ENCODE peak calls at places on chromosome 17, in eight cellular contexts. One of them, this sample, is unnamed. For H3K4me1, the result is how much of the 10 kb centered on the place peaks cover.

GRCh38 chr17:27664606-27664965 is 33.6 kb downstream of the LGALS9 start:
- DNase-seq in Panc1: no peak
- DNase-seq in heart right ventricle: no peak
- DNase-seq in HepG2: no peak
- DNase-seq in lower lobe of right lung: no peak
- DNase-seq in A549: no peak
- DNase-seq in lung: no peak
- DNase-seq in mesenchymal stem cell: no peak
- DNase-seq in this sample: no peak

GRCh38 chr17:82105882-82106696 is 8.1 kb upstream of the FASN start:
- DNase-seq in Panc1: no peak
- DNase-seq in heart right ventricle: peak
- DNase-seq in HepG2: peak
- DNase-seq in lower lobe of right lung: peak
- DNase-seq in A549: peak
- DNase-seq in lung: peak
- DNase-seq in mesenchymal stem cell: peak
- DNase-seq in this sample: no peak

GRCh38 chr17:1060991-1061390 is 64.1 kb downstream of the TIMM22 start:
- DNase-seq in Panc1: peak
- DNase-seq in heart right ventricle: no peak
- DNase-seq in HepG2: no peak
- DNase-seq in lower lobe of right lung: peak
- DNase-seq in A549: peak
- DNase-seq in lung: peak
- DNase-seq in mesenchymal stem cell: peak
- DNase-seq in this sample: peak

GRCh38 chr17:65401581-65401980 is 159.9 kb downstream of the AXIN2 start:
- DNase-seq in Panc1: no peak
- DNase-seq in heart right ventricle: no peak
- DNase-seq in HepG2: no peak
- DNase-seq in lower lobe of right lung: no peak
- DNase-seq in A549: no peak
- DNase-seq in lung: no peak
- DNase-seq in mesenchymal stem cell: no peak
- DNase-seq in this sample: no peak

GRCh38 chr17:68228817-68229570 is 18.8 kb upstream of the AMZ2 start:
- DNase-seq in Panc1: no peak
- DNase-seq in heart right ventricle: no peak
- DNase-seq in HepG2: no peak
- DNase-seq in lower lobe of right lung: no peak
- DNase-seq in A549: no peak
- DNase-seq in lung: no peak
- DNase-seq in mesenchymal stem cell: no peak
- DNase-seq in this sample: no peak

GRCh38 chr17:64218066-64218465 is 45.0 kb downstream of the TEX2 start:
- DNase-seq in Panc1: no peak
- DNase-seq in heart right ventricle: no peak
- DNase-seq in HepG2: no peak
- DNase-seq in lower lobe of right lung: no peak
- DNase-seq in A549: no peak
- DNase-seq in lung: no peak
- DNase-seq in mesenchymal stem cell: no peak
- DNase-seq in this sample: no peak

GRCh38 chr17:65918450-65918849 is 273.5 kb downstream of the CEP112 start:
- DNase-seq in Panc1: no peak
- DNase-seq in heart right ventricle: no peak
- DNase-seq in HepG2: no peak
- DNase-seq in lower lobe of right lung: no peak
- DNase-seq in A549: no peak
- DNase-seq in lung: no peak
- DNase-seq in mesenchymal stem cell: no peak
- DNase-seq in this sample: no peak

GRCh38 chr17:1078831-1079561 is 82.1 kb downstream of the TIMM22 start:
- DNase-seq in Panc1: no peak
- DNase-seq in heart right ventricle: peak
- DNase-seq in HepG2: no peak
- DNase-seq in lower lobe of right lung: peak
- DNase-seq in A549: no peak
- DNase-seq in lung: no peak
- DNase-seq in mesenchymal stem cell: no peak
- DNase-seq in this sample: peak

GRCh38 chr17:45135192-45135977 is at the start of gene ACBD4:
- DNase-seq in Panc1: peak
- DNase-seq in heart right ventricle: peak
- DNase-seq in HepG2: peak
- DNase-seq in lower lobe of right lung: peak
- DNase-seq in A549: peak
- DNase-seq in lung: peak
- DNase-seq in mesenchymal stem cell: peak
- DNase-seq in this sample: peak

GRCh38 chr17:31722251-31723056 is 136.6 kb downstream of the COPRS start:
- DNase-seq in Panc1: no peak
- DNase-seq in heart right ventricle: peak
- DNase-seq in HepG2: no peak
- DNase-seq in lower lobe of right lung: no peak
- DNase-seq in A549: no peak
- DNase-seq in lung: no peak
- DNase-seq in mesenchymal stem cell: peak
- DNase-seq in this sample: peak

GRCh38 chr17:12599185-12599920 is 66.3 kb upstream of the MYOCD start:
- DNase-seq in Panc1: no peak
- DNase-seq in heart right ventricle: no peak
- DNase-seq in HepG2: no peak
- DNase-seq in lower lobe of right lung: no peak
- DNase-seq in A549: no peak
- DNase-seq in lung: no peak
- DNase-seq in mesenchymal stem cell: peak
- DNase-seq in this sample: no peak

GRCh38 chr17:57853695-57854094 is 3.9 kb upstream of the MRPS23 start:
- DNase-seq in Panc1: no peak
- DNase-seq in heart right ventricle: no peak
- DNase-seq in HepG2: no peak
- DNase-seq in lower lobe of right lung: no peak
- DNase-seq in A549: no peak
- DNase-seq in lung: no peak
- DNase-seq in mesenchymal stem cell: no peak
- DNase-seq in this sample: peak

GRCh38 chr17:59827721-59828477 is 64.8 kb downstream of the TUBD1 start:
- DNase-seq in Panc1: no peak
- DNase-seq in heart right ventricle: no peak
- DNase-seq in HepG2: no peak
- DNase-seq in lower lobe of right lung: no peak
- DNase-seq in A549: no peak
- DNase-seq in lung: no peak
- DNase-seq in mesenchymal stem cell: peak
- DNase-seq in this sample: no peak

GRCh38 chr17:69723741-69724140 is 309.2 kb downstream of the MAP2K6 start:
- DNase-seq in Panc1: no peak
- DNase-seq in heart right ventricle: no peak
- DNase-seq in HepG2: no peak
- DNase-seq in lower lobe of right lung: no peak
- DNase-seq in A549: no peak
- DNase-seq in lung: no peak
- DNase-seq in mesenchymal stem cell: no peak
- DNase-seq in this sample: no peak

DNA sequence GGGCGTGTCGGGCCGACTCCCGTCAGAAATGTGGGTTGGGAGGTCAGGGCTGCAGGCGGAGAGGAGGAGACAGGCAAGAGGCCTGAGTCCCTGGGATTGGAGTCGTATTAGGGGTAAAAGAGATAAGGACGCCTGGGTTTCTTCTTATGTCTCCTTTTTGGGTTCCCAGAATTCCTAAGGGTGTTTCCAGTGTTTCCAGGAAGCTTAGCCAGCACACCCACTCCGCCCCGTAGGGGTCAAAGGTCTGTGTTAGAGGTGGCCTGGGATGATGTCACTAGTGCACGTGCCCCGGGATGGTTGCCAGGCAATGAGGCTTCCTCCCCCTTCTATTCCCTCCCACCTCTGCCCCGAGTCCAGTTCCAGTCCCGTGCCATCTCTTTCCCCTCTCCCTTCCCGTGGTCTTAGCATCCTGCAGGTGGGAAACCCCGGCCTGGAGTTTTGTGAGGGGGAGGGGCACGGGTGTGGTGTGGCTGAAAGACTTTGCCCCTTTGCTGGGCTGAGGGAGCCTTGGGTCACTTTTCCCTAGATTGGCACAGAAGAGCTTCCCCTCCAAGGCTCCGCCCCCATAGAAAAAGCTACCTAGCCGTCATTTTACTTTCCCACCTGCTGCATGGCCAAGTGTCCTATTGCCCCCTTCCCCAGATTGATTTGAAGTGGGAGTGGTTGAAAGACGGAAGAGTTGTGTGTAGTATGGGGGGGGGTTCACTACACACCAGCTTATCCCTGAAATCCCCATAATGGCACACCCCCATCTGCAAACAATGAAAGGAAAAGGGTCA is 2.8 kb downstream of the KDM6B start:
- DNase-seq in Panc1: peak
- DNase-seq in heart right ventricle: peak
- DNase-seq in HepG2: peak
- DNase-seq in lower lobe of right lung: peak
- DNase-seq in A549: peak
- DNase-seq in lung: peak
- DNase-seq in mesenchymal stem cell: peak
- DNase-seq in this sample: peak
- H3K4me1 ChIP-seq in Panc1: under half
- H3K4me1 ChIP-seq in heart right ventricle: half or more
- H3K4me1 ChIP-seq in HepG2: half or more
- H3K4me1 ChIP-seq in lower lobe of right lung: under half
- H3K4me1 ChIP-seq in A549: under half
- H3K4me1 ChIP-seq in lung: under half
- H3K4me1 ChIP-seq in mesenchymal stem cell: under half
- H3K4me1 ChIP-seq in this sample: under half

GRCh38 chr17:47942568-47942967 is 1.2 kb downstream of the PNPO start:
- DNase-seq in Panc1: no peak
- DNase-seq in heart right ventricle: no peak
- DNase-seq in HepG2: no peak
- DNase-seq in lower lobe of right lung: no peak
- DNase-seq in A549: no peak
- DNase-seq in lung: no peak
- DNase-seq in mesenchymal stem cell: no peak
- DNase-seq in this sample: no peak
- H3K4me1 ChIP-seq in Panc1: under half
- H3K4me1 ChIP-seq in heart right ventricle: under half
- H3K4me1 ChIP-seq in HepG2: half or more
- H3K4me1 ChIP-seq in lower lobe of right lung: half or more
- H3K4me1 ChIP-seq in A549: under half
- H3K4me1 ChIP-seq in lung: under half
- H3K4me1 ChIP-seq in mesenchymal stem cell: under half
- H3K4me1 ChIP-seq in this sample: under half

GRCh38 chr17:8149419-8150193 is 2.6 kb downstream of the PER1 start:
- DNase-seq in Panc1: no peak
- DNase-seq in heart right ventricle: peak
- DNase-seq in HepG2: no peak
- DNase-seq in lower lobe of right lung: peak
- DNase-seq in A549: no peak
- DNase-seq in lung: no peak
- DNase-seq in mesenchymal stem cell: no peak
- DNase-seq in this sample: no peak

GRCh38 chr17:8150194-8151119 is 1.7 kb downstream of the PER1 start:
- DNase-seq in Panc1: no peak
- DNase-seq in heart right ventricle: peak
- DNase-seq in HepG2: no peak
- DNase-seq in lower lobe of right lung: peak
- DNase-seq in A549: no peak
- DNase-seq in lung: no peak
- DNase-seq in mesenchymal stem cell: no peak
- DNase-seq in this sample: peak

GRCh38 chr17:8151641-8152111 is 528 bp downstream of the PER1 start:
- DNase-seq in Panc1: no peak
- DNase-seq in heart right ventricle: peak
- DNase-seq in HepG2: no peak
- DNase-seq in lower lobe of right lung: peak
- DNase-seq in A549: no peak
- DNase-seq in lung: peak
- DNase-seq in mesenchymal stem cell: no peak
- DNase-seq in this sample: peak

GRCh38 chr17:8152112-8152775 is at the start of gene PER1:
- DNase-seq in Panc1: no peak
- DNase-seq in heart right ventricle: peak
- DNase-seq in HepG2: peak
- DNase-seq in lower lobe of right lung: peak
- DNase-seq in A549: peak
- DNase-seq in lung: peak
- DNase-seq in mesenchymal stem cell: peak
- DNase-seq in this sample: peak

DNA sequence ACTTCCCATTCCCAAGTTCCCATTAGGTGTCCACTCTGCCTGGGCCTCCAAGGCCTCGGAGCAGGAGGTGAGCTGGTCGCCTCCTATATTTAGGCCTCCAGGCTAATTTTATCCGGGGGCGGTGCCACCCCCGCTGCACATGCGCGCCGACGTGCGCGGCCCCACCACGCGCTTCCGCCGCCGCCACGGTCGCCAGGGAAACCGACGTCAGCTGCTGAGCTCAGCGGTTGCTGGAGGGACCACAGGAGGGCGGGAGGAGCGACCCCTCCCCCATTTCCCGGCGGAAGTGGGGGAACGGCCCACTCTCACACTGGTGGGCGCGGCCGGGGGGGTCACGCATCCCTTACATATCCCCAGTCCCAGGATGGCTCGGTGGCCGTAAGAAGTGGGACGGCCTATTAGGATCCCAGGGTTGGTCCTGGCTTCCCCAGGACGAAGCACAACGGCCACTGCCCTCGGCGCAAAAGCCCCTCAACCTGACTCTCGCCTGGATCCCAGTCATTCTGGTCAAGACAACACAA is 1.0 kb downstream of the PER1 start:
- DNase-seq in Panc1: no peak
- DNase-seq in heart right ventricle: peak
- DNase-seq in HepG2: no peak
- DNase-seq in lower lobe of right lung: peak
- DNase-seq in A549: no peak
- DNase-seq in lung: peak
- DNase-seq in mesenchymal stem cell: peak
- DNase-seq in this sample: peak
- H3K4me1 ChIP-seq in Panc1: under half
- H3K4me1 ChIP-seq in heart right ventricle: half or more
- H3K4me1 ChIP-seq in HepG2: under half
- H3K4me1 ChIP-seq in lower lobe of right lung: half or more
- H3K4me1 ChIP-seq in A549: under half
- H3K4me1 ChIP-seq in lung: under half
- H3K4me1 ChIP-seq in mesenchymal stem cell: under half
- H3K4me1 ChIP-seq in this sample: under half

DNA sequence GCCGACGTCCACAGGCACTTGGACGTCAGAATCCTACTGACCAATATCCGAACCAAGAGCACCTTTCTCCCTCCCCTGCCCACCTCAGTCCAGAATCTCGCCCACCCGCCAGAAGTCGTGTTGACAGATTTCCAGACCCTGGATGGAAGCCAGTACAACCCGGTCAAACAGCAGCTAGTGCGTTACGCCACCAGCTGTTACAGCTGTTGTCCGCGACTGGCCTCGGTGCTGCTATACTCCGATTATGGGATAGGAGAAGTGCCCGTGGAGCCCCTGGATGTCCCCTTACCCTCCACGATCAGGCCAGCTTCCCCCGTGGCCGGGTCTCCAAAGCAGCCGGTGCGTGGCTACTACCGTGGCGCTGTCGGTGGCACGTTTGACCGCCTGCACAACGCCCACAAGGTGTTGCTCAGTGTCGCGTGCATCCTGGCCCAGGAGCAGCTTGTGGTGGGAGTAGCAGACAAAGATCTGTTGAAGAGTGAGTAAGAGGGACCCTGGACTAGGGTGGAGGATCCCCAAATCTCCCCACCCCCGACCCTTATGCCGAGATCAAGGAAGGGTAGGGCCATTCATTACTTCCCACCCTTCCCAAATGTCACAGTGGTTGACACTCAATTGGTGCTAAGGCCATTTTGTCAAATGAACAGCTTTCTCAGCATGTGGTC is 1.0 kb downstream of the COASY start:
- DNase-seq in Panc1: no peak
- DNase-seq in heart right ventricle: no peak
- DNase-seq in HepG2: peak
- DNase-seq in lower lobe of right lung: no peak
- DNase-seq in A549: no peak
- DNase-seq in lung: no peak
- DNase-seq in mesenchymal stem cell: no peak
- DNase-seq in this sample: no peak
- H3K4me1 ChIP-seq in Panc1: under half
- H3K4me1 ChIP-seq in heart right ventricle: under half
- H3K4me1 ChIP-seq in HepG2: half or more
- H3K4me1 ChIP-seq in lower lobe of right lung: half or more
- H3K4me1 ChIP-seq in A549: under half
- H3K4me1 ChIP-seq in lung: under half
- H3K4me1 ChIP-seq in mesenchymal stem cell: under half
- H3K4me1 ChIP-seq in this sample: under half